ENCODE peak calls at places on chromosomes 3 and 15, in six cellular contexts. C is NCI-H1105, T is EL, X is A549, P is Calu3, Y is HEK293T. L is an unnamed sample.

GRCh38 chr3:69033470-69033869 is 18.7 kb downstream of the TMF1 start:
- DNase-seq in T (peak), C (no peak), Y (no peak), P (peak), X (no peak), L (no peak)

GRCh38 chr3:51955893-51956770 is 951 bp downstream of the GPR62 start:
- DNase-seq in X (no peak), P (peak), T (no peak), C (peak), Y (no peak), L (peak)

GRCh38 chr3:196241704-196242103 is 25.4 kb downstream of the SLC51A start:
- DNase-seq in X (no peak), Y (no peak), C (no peak), P (no peak), T (no peak), L (no peak)

GRCh38 chr3:28198161-28198560 is 43.3 kb upstream of the CMC1 start:
- DNase-seq in C (no peak), P (no peak), Y (no peak), T (no peak), X (no peak), L (no peak)

GRCh38 chr15:48040166-48040817 is 80.5 kb upstream of the SLC24A5 start:
- DNase-seq in C (no peak), X (no peak), Y (no peak), P (no peak), T (peak), L (no peak)

GRCh38 chr3:13513051-13513912 is 33.2 kb downstream of the HDAC11 start:
- DNase-seq in X (no peak), T (peak), Y (no peak), P (no peak), C (no peak), L (peak)

GRCh38 chr3:58567251-58567515 is 10.0 kb downstream of the FAM107A start:
- DNase-seq in Y (no peak), X (no peak), T (no peak), C (no peak), P (no peak), L (no peak)

GRCh38 chr15:99123706-99124451 is 19.0 kb downstream of the SYNM start:
- DNase-seq in Y (peak), T (peak), P (peak), X (peak), C (peak), L (peak)

GRCh38 chr3:50536471-50537180 is 30.9 kb downstream of the C3orf18 start:
- DNase-seq in T (no peak), Y (no peak), X (no peak), C (no peak), P (no peak), L (no peak)

GRCh38 chr3:116445291-116445841 is at the start of gene LSAMP:
- DNase-seq in T (no peak), C (peak), P (no peak), Y (peak), X (no peak), L (peak)

GRCh38 chr3:23183731-23184130 is 19.4 kb upstream of the UBE2E2 start:
- DNase-seq in C (no peak), T (peak), X (peak), Y (peak), P (peak), L (peak)

GRCh38 chr3:182925330-182925943 is 54.9 kb downstream of the DCUN1D1 start:
- DNase-seq in Y (no peak), X (no peak), C (no peak), T (peak), P (no peak), L (no peak)

GRCh38 chr3:45546636-45547201 is 47.8 kb upstream of the LIMD1 start:
- DNase-seq in T (no peak), P (no peak), C (no peak), X (peak), Y (peak), L (peak)

GRCh38 chr3:128787256-128788253 is 61.6 kb downstream of the RAB7A start:
- DNase-seq in Y (peak), P (peak), C (no peak), T (peak), X (peak), L (peak)